ENCODE peak calls at places on chromosomes 16 and 17, in ten cellular contexts. V is AG04449, W is uterus, N is HL-60, T is A673, A is fibroblast of the aortic adventitia, X is cardiac muscle cell, F is AG04450, D is RWPE1, Y is astrocyte of the spinal cord. B is an unnamed sample.

GRCh38 chr16:4893103-4893862 is 43.7 kb downstream of the PPL start:
- DNase-seq in V (no peak), T (no peak), F (no peak), A (no peak), Y (no peak), W (no peak), N (no peak), D (no peak), X (no peak), B (no peak)

GRCh38 chr16:13919330-13919682 is 648 bp upstream of the ERCC4 start:
- DNase-seq in Y (peak; percentile 55), N (no peak), A (peak; percentile 67), V (no peak), D (peak; percentile 38), F (no peak), X (peak; percentile 69), W (no peak), T (peak; percentile 62), B (peak; percentile 50)

GRCh38 chr17:41420134-41420533 is 4.3 kb downstream of the KRT37 start:
- DNase-seq in F (no peak), X (no peak), D (peak; percentile 76), A (peak; percentile 51), Y (no peak), T (no peak), W (no peak), V (no peak), N (no peak), B (peak; percentile 64)

GRCh38 chr17:72719582-72720493 is 372.6 kb downstream of the SLC39A11 start:
- DNase-seq in Y (peak; percentile 92), W (no peak), X (peak; percentile 72), V (no peak), D (no peak), F (no peak), A (no peak), T (no peak), N (peak; percentile 84), B (no peak)

GRCh38 chr16:13913374-13914292 is 6.3 kb upstream of the ERCC4 start:
- DNase-seq in A (no peak), V (no peak), W (no peak), D (no peak), F (no peak), Y (no peak), T (no peak), X (no peak), N (no peak), B (no peak)

GRCh38 chr17:81424613-81425017 is 29.4 kb downstream of the BAHCC1 start:
- DNase-seq in D (no peak), V (no peak), F (no peak), T (no peak), Y (no peak), A (no peak), N (no peak), X (no peak), W (no peak), B (no peak)

GRCh38 chr16:56382901-56383355 is 42.4 kb downstream of the AMFR start:
- DNase-seq in W (no peak), N (no peak), A (peak; percentile 19), T (no peak), X (peak; percentile 26), V (no peak), Y (peak; percentile 38), F (peak; percentile 43), D (peak; percentile 85), B (peak; percentile 86)

GRCh38 chr17:3754458-3755334 is 31.0 kb downstream of the HASPIN start:
- DNase-seq in N (no peak), D (peak; percentile 95), T (no peak), A (no peak), Y (no peak), X (no peak), W (no peak), V (no peak), F (no peak), B (peak; percentile 93)

GRCh38 chr17:27523712-27524111 is 67.5 kb downstream of the KSR1 start:
- DNase-seq in Y (no peak), W (no peak), F (no peak), X (no peak), N (no peak), A (no peak), T (no peak), V (no peak), D (peak; percentile 38), B (peak; percentile 73)

GRCh38 chr17:5331506-5331905 is 49.4 kb downstream of the RABEP1 start:
- DNase-seq in Y (peak; percentile 33), F (no peak), D (no peak), T (peak; percentile 3), A (no peak), X (no peak), N (no peak), W (no peak), V (no peak), B (no peak)

GRCh38 chr16:49621240-49622083 is 234.4 kb downstream of the ZNF423 start:
- DNase-seq in A (no peak), X (peak; percentile 13), D (no peak), Y (peak; percentile 55), V (no peak), W (no peak), F (no peak), T (peak; percentile 18), N (no peak), B (no peak)

GRCh38 chr16:49701867-49702494 is 153.9 kb downstream of the ZNF423 start:
- DNase-seq in V (no peak), F (no peak), N (no peak), Y (peak; percentile 72), X (peak; percentile 94), T (peak; percentile 99), D (no peak), A (peak; percentile 64), W (peak; percentile 84), B (no peak)

GRCh38 chr17:39563476-39563875 is 44.2 kb downstream of the NEUROD2 start:
- DNase-seq in A (no peak), N (no peak), Y (peak; percentile 9), V (no peak), W (no peak), D (no peak), T (peak; percentile 29), X (peak; percentile 64), F (no peak), B (no peak)

GRCh38 chr16:19926449-19927390 is 42.1 kb upstream of the GPRC5B start:
- DNase-seq in D (peak; percentile 18), Y (peak; percentile 77), X (peak; percentile 89), V (peak; percentile 21), F (peak; percentile 53), N (no peak), W (no peak), T (peak; percentile 48), A (peak; percentile 77), B (peak; percentile 29)

GRCh38 chr17:60443713-60444112 is 21.4 kb downstream of the CHCT1 start:
- DNase-seq in T (no peak), W (no peak), D (no peak), N (no peak), Y (no peak), A (no peak), V (no peak), X (no peak), F (no peak), B (no peak)

GRCh38 chr16:2468725-2469398 is 2.2 kb upstream of the NTN3 start:
- DNase-seq in Y (no peak), V (no peak), W (no peak), A (no peak), X (no peak), T (peak; percentile 65), N (no peak), D (no peak), F (no peak), B (no peak)

GRCh38 chr17:17909078-17909477 is 63.1 kb downstream of the TOM1L2 start:
- DNase-seq in W (no peak), T (no peak), F (no peak), Y (no peak), A (no peak), X (no peak), V (no peak), D (no peak), N (no peak), B (no peak)

GRCh38 chr17:21289902-21290571 is 5.5 kb downstream of the MAP2K3 start:
- DNase-seq in N (no peak), V (no peak), A (peak; percentile 24), W (peak; percentile 54), D (no peak), Y (no peak), T (no peak), X (peak; percentile 20), F (no peak), B (no peak)
- TF ChIP-seq CTCF in N (no peak), V (no peak), A (no peak), W (no peak), D (no peak), Y (no peak), T (no peak), X (no peak), F (no peak), B (no peak)

GRCh38 chr16:69741519-69741918 is 13.2 kb downstream of the NOB1 start:
- DNase-seq in N (no peak), T (no peak), F (no peak), D (no peak), Y (peak; percentile 40), W (no peak), A (peak; percentile 19), X (peak; percentile 19), V (no peak), B (peak; percentile 29)
- TF ChIP-seq CTCF in N (no peak), T (no peak), F (no peak), D (no peak), Y (no peak), W (no peak), A (no peak), X (no peak), V (no peak), B (no peak)

DNA sequence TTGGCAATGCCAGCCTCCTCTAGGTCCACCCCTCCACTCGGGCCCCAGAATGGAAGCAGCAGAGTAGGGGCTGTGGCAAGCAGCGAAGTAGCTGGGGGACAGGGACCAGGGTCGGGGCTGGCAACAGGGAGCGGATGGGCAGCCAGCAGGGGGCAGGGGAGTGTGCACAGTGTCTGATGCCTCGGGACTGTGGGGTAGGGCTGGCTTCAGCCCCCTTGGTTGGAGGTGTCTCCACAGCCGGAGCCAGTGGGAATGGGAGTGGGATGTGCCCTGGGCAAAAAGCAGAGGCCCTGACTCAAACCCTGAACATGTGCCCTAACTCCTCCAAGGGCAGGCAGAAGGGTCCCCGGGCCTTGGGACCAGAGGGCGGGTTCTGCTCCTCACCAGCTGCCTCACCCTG is 18.5 kb upstream of the ARHGAP27 start:
- DNase-seq in X (no peak), V (no peak), F (no peak), Y (no peak), W (no peak), N (no peak), A (no peak), T (no peak), D (no peak), B (no peak)
- TF ChIP-seq CTCF in X (no peak), V (no peak), F (peak; percentile 8), Y (no peak), W (no peak), N (no peak), A (no peak), T (no peak), D (no peak), B (peak; percentile 33)

DNA sequence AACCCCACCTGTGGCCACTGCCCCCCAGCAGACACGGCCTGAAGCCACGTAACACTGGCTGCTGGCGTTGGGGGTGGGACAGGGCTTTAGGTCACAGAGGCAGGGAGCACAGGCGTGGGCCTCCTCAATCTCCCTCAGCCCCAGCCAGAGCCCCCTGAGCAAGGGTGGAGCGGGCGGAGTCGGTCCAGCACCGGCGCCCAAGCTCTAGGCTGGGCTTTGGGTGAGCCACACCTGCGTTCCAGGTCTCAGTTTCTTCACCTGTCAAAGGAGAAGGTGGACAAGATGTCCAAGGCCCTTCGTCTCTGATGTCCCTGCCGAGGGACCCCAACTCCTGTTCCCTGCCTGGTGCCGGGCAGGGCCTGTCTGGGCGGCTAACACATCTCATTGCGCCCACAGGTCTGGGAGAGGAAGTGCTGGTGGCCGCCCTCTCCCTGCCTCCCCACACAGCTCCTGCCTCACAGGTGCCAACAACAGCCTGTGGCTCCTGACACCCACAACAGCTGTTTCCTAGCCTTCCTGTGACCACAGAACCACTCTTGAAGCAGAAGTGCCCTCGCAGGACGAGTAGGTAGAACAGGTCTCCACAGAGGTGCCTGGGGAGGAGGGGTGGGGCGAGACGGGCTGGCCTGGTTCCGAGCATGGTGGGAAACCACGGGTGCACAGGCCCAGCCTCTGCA is 12.0 kb downstream of the FAM83G start:
- DNase-seq in F (no peak), Y (no peak), X (no peak), W (no peak), V (no peak), A (no peak), N (peak; percentile 30), T (no peak), D (no peak), B (no peak)
- TF ChIP-seq CTCF in F (no peak), Y (no peak), X (no peak), W (no peak), V (no peak), A (no peak), N (no peak), T (no peak), D (no peak), B (no peak)

B was measured in PC-3.